ENCODE peak calls at places on chromosome 20, in five cellular contexts. Y is fibroblast of mammary gland, N is mucosa of gallbladder, C is uterus, T is H9. F is an unnamed sample.

GRCh38 chr20:48750941-48751620 is 76.7 kb downstream of the PREX1 start:
- DNase-seq in N (no peak), T (peak; percentile 94), C (peak; percentile 31), Y (no peak), F (no peak)

GRCh38 chr20:1656844-1657243 is 735 bp downstream of the SIRPG start:
- DNase-seq in Y (no peak), C (no peak), N (no peak), T (no peak), F (no peak)

GRCh38 chr20:21202284-21202683 is 76.4 kb downstream of the KIZ start:
- DNase-seq in C (no peak), N (no peak), Y (peak; percentile 80), T (no peak), F (no peak)

GRCh38 chr20:6008254-6008653 is 45.6 kb downstream of the LRRN4 start:
- DNase-seq in T (no peak), C (peak; percentile 66), N (peak; percentile 34), Y (peak; percentile 97), F (peak; percentile 82)

GRCh38 chr20:47227119-47227518 is 129.4 kb downstream of the ZMYND8 start:
- DNase-seq in C (no peak), T (no peak), N (no peak), Y (no peak), F (no peak)

GRCh38 chr20:63234693-63235398 is 859 bp upstream of the BIRC7 start:
- DNase-seq in Y (no peak), N (no peak), C (no peak), T (peak; percentile 83), F (no peak)

GRCh38 chr20:38748863-38749153 is 548 bp downstream of the ACTR5 start:
- DNase-seq in Y (no peak), T (peak; percentile 77), C (no peak), N (peak; percentile 23), F (no peak)

GRCh38 chr20:53872561-53873248 is 197.7 kb downstream of the BCAS1 start:
- DNase-seq in Y (no peak), N (no peak), T (no peak), C (no peak), F (no peak)